ENCODE peak calls at places on chromosomes 11 and 22, in seven cellular contexts. F, O, E, S, Y, Q and M are unnamed samples. For H3K9me3, the result is how much of the 10 kb centered on the place peaks cover.

GRCh38 chr11:35192347-35192746 is 53.4 kb downstream of the CD44 start:
- DNase-seq in E (no peak), Y (peak), S (peak), Q (peak), F (peak), O (no peak), M (peak)

GRCh38 chr11:26042113-26042512 is 289.8 kb upstream of the ANO3 start:
- DNase-seq in E (no peak), F (no peak), Y (no peak), Q (no peak), O (no peak), S (no peak), M (no peak)

GRCh38 chr11:11789735-11790369 is 51.9 kb upstream of the USP47 start:
- DNase-seq in O (no peak), Y (no peak), E (peak), Q (no peak), S (no peak), F (no peak), M (peak)

GRCh38 chr22:42644422-42645340 is 4.3 kb upstream of the ATP5MGL start:
- DNase-seq in Q (no peak), Y (peak), S (no peak), F (peak), E (no peak), O (peak), M (peak)

GRCh38 chr11:25566298-25567200 is 765.4 kb upstream of the ANO3 start:
- DNase-seq in Q (no peak), F (peak), S (peak), O (no peak), Y (peak), E (peak), M (peak)

GRCh38 chr22:30205281-30206115 is 41.1 kb downstream of the LIF start:
- DNase-seq in E (peak), O (peak), F (peak), Q (no peak), S (peak), Y (peak), M (peak)

GRCh38 chr22:38244106-38244505 is 28.7 kb downstream of the TMEM184B start:
- DNase-seq in O (no peak), Q (no peak), E (no peak), Y (no peak), F (no peak), S (no peak), M (no peak)

GRCh38 chr22:32327066-32327465 is 30.6 kb upstream of the RFPL3 start:
- DNase-seq in O (peak), E (no peak), Y (no peak), Q (no peak), F (no peak), S (peak), M (peak)

GRCh38 chr11:2933376-2934056 is 4.3 kb upstream of the PHLDA2 start:
- DNase-seq in F (peak), Y (peak), S (peak), E (peak), Q (peak), O (peak), M (peak)

GRCh38 chr11:3021125-3021524 is 29.0 kb upstream of the NAP1L4 start:
- DNase-seq in E (peak), F (no peak), S (no peak), Q (peak), O (no peak), Y (no peak), M (peak)

GRCh38 chr11:33747969-33748368 is 11.7 kb upstream of the CD59 start:
- DNase-seq in F (no peak), O (no peak), Q (no peak), E (peak), Y (no peak), S (no peak), M (no peak)

GRCh38 chr11:34948721-34949120 is 32.3 kb downstream of the PDHX start:
- DNase-seq in S (no peak), O (no peak), Q (no peak), Y (no peak), F (no peak), E (peak), M (no peak)

GRCh38 chr11:91220476-91221202 is 997.8 kb upstream of the CHORDC1 start:
- DNase-seq in F (no peak), O (no peak), E (peak), Q (no peak), Y (no peak), S (no peak), M (no peak)

GRCh38 chr22:23903328-23903971 is 9.3 kb downstream of the MIF start:
- DNase-seq in S (no peak), E (no peak), Y (no peak), O (no peak), F (no peak), Q (no peak), M (no peak)

GRCh38 chr22:23315341-23315917 is 135.1 kb downstream of the BCR start:
- DNase-seq in E (peak), O (peak), F (peak), S (peak), Q (peak), Y (peak), M (peak)

GRCh38 chr11:19959697-19960096 is 200.6 kb downstream of the DBX1 start:
- DNase-seq in O (no peak), Y (no peak), Q (no peak), S (no peak), F (no peak), E (no peak), M (no peak)

GRCh38 chr22:30922151-30922611 is 46.4 kb downstream of the MORC2 start:
- DNase-seq in O (no peak), E (peak), F (peak), Q (peak), Y (peak), S (no peak), M (peak)

GRCh38 chr11:9719949-9720646 is 56.2 kb downstream of the SWAP70 start:
- DNase-seq in E (no peak), O (no peak), S (no peak), F (no peak), Y (no peak), Q (no peak), M (no peak)

GRCh38 chr11:79269923-79270322 is 170.9 kb downstream of the TENM4 start:
- DNase-seq in F (no peak), Y (no peak), Q (no peak), S (no peak), E (no peak), O (no peak), M (no peak)

GRCh38 chr22:19476023-19476422 is 3.0 kb downstream of the UFD1 start:
- DNase-seq in F (no peak), Y (no peak), O (no peak), S (no peak), E (no peak), Q (no peak), M (no peak)

GRCh38 chr11:77038825-77039326 is 4.7 kb downstream of the B3GNT6 start:
- DNase-seq in E (no peak), S (no peak), O (no peak), Q (no peak), F (no peak), Y (no peak), M (no peak)

GRCh38 chr11:92745186-92745585 is 224.3 kb upstream of the MTNR1B start:
- DNase-seq in S (no peak), Q (no peak), F (no peak), O (no peak), E (no peak), Y (no peak), M (no peak)

GRCh38 chr11:69012092-69013008 is 696 bp downstream of the MRGPRF start:
- DNase-seq in Q (no peak), E (peak), S (no peak), O (no peak), Y (no peak), F (no peak), M (no peak)

GRCh38 chr22:36816338-36816634 is 549 bp downstream of the PVALB start:
- DNase-seq in F (no peak), E (no peak), Y (no peak), S (no peak), Q (no peak), O (no peak), M (no peak)

GRCh38 chr22:36817429-36817783 is 571 bp upstream of the PVALB start:
- DNase-seq in Q (no peak), O (no peak), E (no peak), F (no peak), Y (no peak), S (no peak), M (no peak)

GRCh38 chr22:36816635-36817428 is at the start of gene PVALB:
- DNase-seq in F (peak), S (no peak), Q (no peak), Y (peak), O (no peak), E (peak), M (peak)

GRCh38 chr22:36818010-36818642 is 1.3 kb upstream of the PVALB start:
- DNase-seq in E (no peak), F (no peak), S (no peak), O (no peak), Q (no peak), Y (no peak), M (no peak)

DNA sequence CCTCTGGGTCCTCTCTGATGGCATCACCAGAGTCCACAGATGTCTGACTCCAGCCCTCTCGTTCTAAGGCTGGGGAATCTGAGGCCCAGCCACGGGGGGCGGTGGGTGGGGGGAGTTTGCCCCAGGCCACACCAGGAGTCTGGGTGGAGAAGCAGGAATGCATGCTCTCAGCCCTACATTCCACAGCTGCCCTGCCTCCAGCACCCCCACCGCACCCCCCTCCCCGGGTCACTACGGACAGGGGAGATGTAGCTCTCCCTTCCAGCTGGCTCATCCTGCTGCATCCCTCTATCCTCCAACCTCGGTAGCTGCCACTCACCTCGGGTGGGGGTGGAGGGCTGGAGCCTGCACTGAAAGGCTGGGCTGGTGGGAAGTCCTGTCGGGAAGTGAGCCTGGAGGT is 2.3 kb upstream of the PVALB start:
- DNase-seq in S (no peak), E (no peak), F (no peak), Q (no peak), Y (no peak), O (no peak), M (no peak)
- H3K9me3 ChIP-seq in S (under half), E (under half), F (under half), Q (under half), Y (under half), O (under half), M (under half)

DNA sequence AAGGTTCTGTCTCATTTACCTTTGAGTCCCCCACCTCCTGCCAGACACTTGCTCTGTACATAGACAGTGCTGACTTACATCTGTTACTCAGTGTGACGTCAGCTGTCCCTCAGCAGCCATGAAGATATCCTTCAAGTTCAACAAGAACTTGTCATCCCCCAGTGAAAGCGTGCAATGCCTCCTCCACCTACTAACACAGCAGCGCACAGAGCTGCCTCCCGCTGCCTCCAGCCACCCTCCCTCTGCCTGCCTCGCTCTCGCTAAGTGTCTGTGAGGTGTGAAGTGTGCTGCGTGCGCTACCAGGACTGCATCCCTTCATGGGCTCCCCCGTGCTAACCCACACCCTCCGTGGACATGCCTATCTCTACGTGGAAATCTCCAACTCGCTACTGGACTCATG is 621.4 kb downstream of the BRD1 start:
- DNase-seq in F (no peak), S (peak), Y (no peak), O (peak), E (no peak), Q (no peak), M (no peak)
- H3K9me3 ChIP-seq in F (under half), S (under half), Y (under half), O (under half), E (under half), Q (under half), M (under half)

GRCh38 chr22:49352361-49353169 is 475.1 kb downstream of the BRD1 start:
- DNase-seq in F (no peak), S (peak), E (no peak), Y (no peak), Q (no peak), O (no peak), M (no peak)

GRCh38 chr22:49351761-49352221 is 475.9 kb downstream of the BRD1 start:
- DNase-seq in Y (no peak), O (no peak), S (peak), Q (no peak), F (no peak), E (no peak), M (no peak)

GRCh38 chr22:49354516-49355205 is 473.0 kb downstream of the BRD1 start:
- DNase-seq in Y (no peak), Q (no peak), E (no peak), O (no peak), F (no peak), S (peak), M (no peak)

GRCh38 chr22:49355206-49355920 is 472.3 kb downstream of the BRD1 start:
- DNase-seq in S (peak), E (no peak), O (no peak), Y (no peak), F (no peak), Q (no peak), M (no peak)

DNA sequence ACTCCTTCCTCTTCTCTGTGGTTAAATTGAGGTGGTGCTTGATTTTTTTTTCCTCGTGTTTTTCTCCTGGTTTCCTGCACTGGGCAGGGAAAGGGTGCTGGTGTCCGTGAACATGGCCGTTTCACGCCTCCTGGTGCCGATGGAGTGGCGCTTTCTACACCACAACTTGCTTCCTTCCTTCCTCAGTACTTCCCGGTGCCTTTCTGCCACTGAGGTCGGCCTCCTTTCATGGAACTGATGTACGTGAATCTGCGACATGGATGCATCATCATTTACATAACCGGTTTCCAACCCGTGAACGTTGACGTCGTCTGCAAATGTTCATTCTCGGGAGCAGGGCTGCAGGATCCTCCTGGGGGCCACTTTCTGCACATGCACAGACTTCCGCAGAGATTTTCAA is 474.5 kb downstream of the BRD1 start:
- DNase-seq in O (no peak), Y (no peak), S (no peak), F (no peak), Q (no peak), E (no peak), M (no peak)
- H3K9me3 ChIP-seq in O (under half), Y (under half), S (under half), F (under half), Q (under half), E (under half), M (under half)

GRCh38 chr11:101584129-101584515 is 315 bp upstream of the TRPC6 start:
- DNase-seq in Q (no peak), E (no peak), S (no peak), O (no peak), Y (no peak), F (no peak), M (no peak)
- H3K9me3 ChIP-seq in Q (under half), E (under half), S (under half), O (under half), Y (under half), F (under half), M (under half)

DNA sequence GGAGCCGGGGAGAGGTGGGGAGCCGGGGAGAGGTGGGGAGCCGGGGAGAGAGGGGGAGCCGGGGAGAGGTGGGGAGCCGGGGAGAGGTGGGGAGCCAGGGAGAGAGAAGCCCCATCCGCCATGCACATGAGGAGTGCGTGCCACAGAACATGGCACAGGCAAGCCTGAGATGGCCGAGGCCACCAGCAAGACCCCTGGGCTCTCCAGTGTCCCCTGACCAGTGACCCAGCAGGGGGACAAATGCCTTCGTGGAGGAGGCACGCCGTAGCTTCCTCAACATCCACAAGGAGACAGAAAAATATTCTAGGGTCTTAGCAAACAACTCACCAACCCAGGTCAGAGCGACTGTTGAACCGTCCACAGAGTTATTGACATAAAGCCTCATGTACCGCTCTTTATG is 618.8 kb downstream of the TBC1D22A start:
- DNase-seq in Q (no peak), Y (no peak), E (no peak), S (peak), F (no peak), O (no peak), M (no peak)
- H3K9me3 ChIP-seq in Q (under half), Y (under half), E (under half), S (under half), F (under half), O (under half), M (under half)

DNA sequence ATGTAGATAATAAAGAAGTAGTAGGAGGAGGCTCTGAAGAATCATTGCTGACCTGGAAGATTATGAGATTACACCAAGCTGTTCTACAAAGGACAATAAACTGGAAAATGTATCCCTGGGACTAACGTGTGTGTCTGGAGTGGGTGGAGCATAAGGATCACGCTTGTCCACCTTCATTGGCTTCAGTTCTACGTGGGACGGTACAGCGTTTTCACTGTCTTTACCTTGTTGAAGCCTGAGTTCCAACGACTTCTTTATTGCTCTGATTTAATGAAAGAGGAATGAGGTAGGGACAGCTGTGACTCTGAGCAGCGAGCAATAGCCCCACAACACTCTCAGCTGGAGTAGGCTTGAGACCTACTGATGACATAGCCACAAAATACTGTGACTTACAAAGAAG is 87.0 kb downstream of the ARHGAP42 start:
- DNase-seq in Y (no peak), O (no peak), Q (peak), F (no peak), E (no peak), S (no peak), M (no peak)
- H3K9me3 ChIP-seq in Y (under half), O (under half), Q (under half), F (under half), E (under half), S (under half), M (under half)

DNA sequence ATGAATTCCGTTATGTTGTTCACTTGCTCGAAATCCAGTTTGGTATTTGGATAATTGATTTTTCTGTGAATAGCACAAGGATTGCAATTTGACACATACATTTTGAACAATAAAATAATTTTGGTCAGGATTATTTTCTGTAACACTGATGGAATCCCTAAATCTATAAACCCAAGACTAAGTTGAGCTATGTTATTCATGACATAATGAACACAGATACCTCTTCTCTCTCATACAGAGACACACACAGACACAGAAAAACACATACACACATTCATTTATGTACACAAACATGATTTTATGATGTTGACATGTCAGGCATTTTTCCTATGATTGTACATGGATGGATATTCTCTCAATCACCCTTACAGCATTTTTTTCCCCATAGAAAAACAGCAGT is at the start of gene OR4C5:
- DNase-seq in F (no peak), E (no peak), Q (no peak), O (no peak), S (no peak), Y (no peak), M (no peak)
- H3K9me3 ChIP-seq in F (under half), E (under half), Q (under half), O (under half), S (under half), Y (under half), M (under half)

DNA sequence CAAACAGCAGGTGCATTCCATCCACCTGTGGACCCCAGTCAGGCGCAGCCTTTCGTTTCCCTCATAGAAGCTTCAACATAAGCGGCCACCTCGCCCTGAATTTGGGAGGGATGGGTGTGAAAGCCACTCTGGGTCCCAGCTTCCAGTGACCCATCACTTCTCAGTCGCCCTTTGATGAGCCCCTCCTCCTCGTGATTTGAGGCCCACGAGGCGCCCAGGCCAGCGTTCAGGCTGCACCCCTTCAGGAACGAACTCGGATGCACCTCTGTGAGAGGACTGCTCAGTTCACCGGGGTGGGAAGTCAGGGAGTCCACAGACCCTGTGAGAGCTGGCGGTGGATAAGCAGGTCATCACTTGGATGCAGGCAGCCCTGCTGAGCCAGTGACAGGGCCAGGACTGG is 1118.2 kb downstream of the BRD1 start:
- DNase-seq in Q (no peak), Y (peak), O (no peak), S (no peak), E (no peak), F (no peak), M (no peak)
- H3K9me3 ChIP-seq in Q (under half), Y (under half), O (under half), S (under half), E (under half), F (under half), M (under half)

DNA sequence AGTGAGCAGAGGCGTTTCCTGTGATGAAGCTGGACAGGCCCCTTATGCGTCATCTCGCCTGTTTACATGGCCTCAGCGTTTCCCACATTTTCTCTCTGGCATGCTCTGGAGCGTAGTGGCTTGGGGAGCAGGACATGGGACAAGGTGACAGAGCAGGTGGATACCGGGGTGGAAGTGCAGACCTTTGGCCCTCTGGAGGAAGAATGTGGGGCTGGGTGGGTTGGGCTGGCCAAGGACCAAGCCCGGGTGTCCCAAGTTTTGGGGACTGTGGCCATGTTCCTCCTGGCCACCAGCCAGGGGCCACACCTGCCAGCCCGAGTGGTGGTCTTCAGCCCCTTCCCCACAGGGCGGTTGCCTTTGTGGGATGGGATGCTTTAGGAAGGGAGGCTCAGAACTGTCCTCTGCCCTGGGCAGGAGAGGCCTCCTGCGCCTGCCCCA is 446.6 kb downstream of the TBC1D22A start:
- DNase-seq in S (no peak), E (no peak), Y (no peak), O (no peak), F (no peak), Q (peak), M (peak)
- H3K9me3 ChIP-seq in S (under half), E (under half), Y (under half), O (under half), F (under half), Q (under half), M (under half)